ENCODE peak calls at places on chromosomes 7 and 10, in ten cellular contexts. B is HT-29; S is T-helper 22 cell; V is CD4-positive, alpha-beta T cell; Z is stimulated activated CD4-positive, alpha-beta T cell treated with anti-CD3 and anti-CD28 coated beads, Interleukin-2, amount 100 ng/mL, for 24 hours; Q is HTR-8/SVneo; G is heart left ventricle; L is GM23248; X is mucosa of gallbladder; H is stimulated activated CD8-positive, alpha-beta memory T cell treated with anti-CD3 and anti-CD28 coated beads, Interleukin-4, amount 100 ng/mL, for 1 hour. W is an unnamed sample.

GRCh38 chr10:84114088-84114667 is 25.1 kb upstream of the GHITM start:
- DNase-seq in S (no peak), B (peak; percentile 26), L (peak; percentile 27), H (no peak), Z (no peak), X (no peak), G (no peak), Q (no peak), V (no peak), W (no peak)

GRCh38 chr7:52749880-52750279 is 285.6 kb upstream of the POM121L12 start:
- DNase-seq in H (no peak), X (no peak), S (no peak), L (no peak), G (no peak), B (peak; percentile 54), Z (no peak), V (no peak), Q (no peak), W (no peak)

GRCh38 chr10:11058965-11059364 is 41.3 kb downstream of the CELF2 start:
- DNase-seq in B (no peak), Q (no peak), G (no peak), L (peak; percentile 84), X (no peak), V (no peak), Z (no peak), S (no peak), H (no peak), W (no peak)

GRCh38 chr7:139294951-139295555 is 46.1 kb upstream of the FMC1 start:
- DNase-seq in Q (no peak), G (no peak), Z (no peak), L (no peak), V (no peak), B (no peak), X (no peak), S (no peak), H (no peak), W (no peak)

GRCh38 chr10:90847436-90847835 is 10.4 kb downstream of the HTR7 start:
- DNase-seq in V (no peak), H (no peak), Z (no peak), X (no peak), B (no peak), G (no peak), S (no peak), Q (no peak), L (peak; percentile 80), W (peak; percentile 40)

GRCh38 chr10:110215751-110216150 is 8.3 kb downstream of the MXI1 start:
- DNase-seq in H (no peak), Q (no peak), S (no peak), B (no peak), V (no peak), L (no peak), X (no peak), G (no peak), Z (no peak), W (no peak)

GRCh38 chr10:8790390-8790789 is 735.9 kb downstream of the GATA3 start:
- DNase-seq in S (no peak), H (no peak), G (no peak), V (no peak), B (peak; percentile 19), Q (no peak), Z (no peak), L (no peak), X (no peak), W (no peak)

GRCh38 chr10:42866115-42866995 is 83.8 kb downstream of the BMS1 start:
- DNase-seq in V (no peak), B (peak; percentile 79), Q (peak; percentile 81), Z (peak; percentile 39), S (no peak), H (no peak), G (peak; percentile 84), X (peak; percentile 79), L (peak; percentile 88), W (peak; percentile 89)

GRCh38 chr7:68679456-68680234 is 918.6 kb upstream of the AUTS2 start:
- DNase-seq in B (no peak), H (no peak), Q (no peak), G (no peak), V (no peak), Z (no peak), X (no peak), S (no peak), L (no peak), W (no peak)

GRCh38 chr10:79128241-79128922 is 59.6 kb downstream of the ZMIZ1 start:
- DNase-seq in Z (no peak), V (no peak), X (no peak), G (no peak), L (no peak), B (no peak), H (no peak), Q (no peak), S (no peak), W (no peak)

GRCh38 chr10:83522456-83522855 is 616.9 kb upstream of the GHITM start:
- DNase-seq in V (no peak), S (no peak), Z (no peak), B (no peak), Q (no peak), X (no peak), G (no peak), L (no peak), H (no peak), W (no peak)

GRCh38 chr10:71708301-71708703 is 11.3 kb downstream of the C10orf105 start:
- DNase-seq in Q (peak; percentile 51), H (no peak), S (no peak), G (peak; percentile 54), B (peak; percentile 50), Z (peak; percentile 78), L (peak; percentile 57), V (peak; percentile 50), X (peak; percentile 57), W (no peak)

GRCh38 chr10:83373659-83374058 is 765.6 kb upstream of the GHITM start:
- DNase-seq in L (peak; percentile 1), S (no peak), H (no peak), X (peak; percentile 12), Z (no peak), V (no peak), Q (no peak), B (peak; percentile 46), G (peak; percentile 20), W (no peak)

GRCh38 chr10:12510566-12510965 is 161.2 kb downstream of the CAMK1D start:
- DNase-seq in Z (no peak), G (no peak), B (no peak), L (no peak), S (no peak), X (no peak), Q (no peak), V (no peak), H (no peak), W (no peak)

GRCh38 chr7:85413718-85414117 is 226.9 kb upstream of the SEMA3D start:
- DNase-seq in L (no peak), V (no peak), S (no peak), X (no peak), Z (no peak), Q (no peak), H (no peak), B (no peak), G (no peak), W (no peak)

GRCh38 chr10:82288461-82288881 is 413.5 kb downstream of the NRG3 start:
- DNase-seq in G (no peak), L (peak; percentile 20), X (no peak), Q (no peak), V (no peak), S (no peak), H (no peak), Z (no peak), B (no peak), W (no peak)

GRCh38 chr10:114374141-114374791 is 30.0 kb downstream of the AFAP1L2 start:
- DNase-seq in G (peak; percentile 56), Q (no peak), X (peak; percentile 52), S (no peak), L (peak; percentile 6), B (no peak), Z (no peak), V (no peak), H (no peak), W (no peak)

GRCh38 chr10:17024461-17024860 is 105.2 kb downstream of the CUBN start:
- DNase-seq in B (no peak), G (no peak), X (no peak), Z (no peak), L (no peak), H (no peak), S (no peak), V (no peak), Q (no peak), W (no peak)

GRCh38 chr7:30923774-30924413 is 12.2 kb downstream of the AQP1 start:
- DNase-seq in H (no peak), L (no peak), V (no peak), Z (no peak), Q (no peak), G (peak; percentile 16), B (no peak), X (peak; percentile 8), S (no peak), W (no peak)

GRCh38 chr10:122696687-122697086 is 3.0 kb downstream of the C10orf120 start:
- DNase-seq in Z (no peak), B (no peak), S (no peak), Q (no peak), V (no peak), G (no peak), H (no peak), L (no peak), X (no peak), W (no peak)

GRCh38 chr7:53602817-53603418 is 567.5 kb downstream of the POM121L12 start:
- DNase-seq in B (no peak), S (no peak), Q (no peak), G (no peak), Z (no peak), X (no peak), V (no peak), H (no peak), L (no peak), W (no peak)

GRCh38 chr7:51187941-51188340 is 128.7 kb downstream of the COBL start:
- DNase-seq in Z (no peak), B (peak; percentile 45), Q (no peak), L (peak; percentile 14), G (peak; percentile 76), S (no peak), V (no peak), H (no peak), X (no peak), W (no peak)

GRCh38 chr7:351256-351655 is 61.3 kb downstream of the FOXL3 start:
- DNase-seq in Q (no peak), H (peak; percentile 22), G (no peak), L (no peak), V (peak; percentile 71), B (no peak), S (peak; percentile 37), X (no peak), Z (peak; percentile 56), W (no peak)

GRCh38 chr10:11472158-11472753 is 139.2 kb downstream of the USP6NL start:
- DNase-seq in X (peak; percentile 43), Z (peak; percentile 79), L (peak; percentile 68), Q (peak; percentile 63), S (peak; percentile 25), H (peak; percentile 26), G (peak; percentile 59), B (peak; percentile 57), V (peak; percentile 54), W (peak; percentile 52)

GRCh38 chr7:120873367-120873766 is 15.4 kb upstream of the TSPAN12 start:
- DNase-seq in Z (no peak), H (no peak), X (no peak), V (no peak), Q (no peak), B (no peak), S (no peak), G (no peak), L (no peak), W (no peak)

GRCh38 chr10:51405580-51406367 is 293.6 kb downstream of the CSTF2T start:
- DNase-seq in L (no peak), S (no peak), H (no peak), V (no peak), Q (no peak), X (no peak), B (no peak), Z (no peak), G (no peak), W (no peak)

GRCh38 chr7:158816995-158817394 is 12.3 kb downstream of the ESYT2 start:
- DNase-seq in Q (no peak), V (no peak), H (no peak), L (no peak), S (no peak), Z (no peak), B (peak; percentile 89), G (no peak), X (no peak), W (no peak)

GRCh38 chr10:25768167-25768566 is 165.9 kb upstream of the MYO3A start:
- DNase-seq in Z (no peak), X (no peak), G (no peak), Q (no peak), L (no peak), S (no peak), B (peak; percentile 2), V (no peak), H (no peak), W (no peak)